ENCODE peak calls at places on chromosomes 6 and 20, in six cellular contexts. V is neural progenitor cell, Y is PC-3, S is GM23248, Z is GM23338, Q is MM.1S. G is an unnamed sample.

GRCh38 chr6:87747646-87748045 is 45.6 kb upstream of the AKIRIN2 start:
- DNase-seq in Z (no peak), V (no peak), S (no peak), Y (peak; percentile 17), Q (no peak), G (no peak)

GRCh38 chr20:39233755-39234154 is 271.6 kb downstream of the DHX35 start:
- DNase-seq in Q (no peak), Y (no peak), Z (no peak), S (no peak), V (no peak), G (no peak)

GRCh38 chr6:15578716-15579391 is 84.0 kb downstream of the DTNBP1 start:
- DNase-seq in V (no peak), S (no peak), Z (no peak), Y (no peak), Q (peak; percentile 21), G (no peak)

GRCh38 chr6:1606533-1607235 is 3.0 kb upstream of the FOXC1 start:
- DNase-seq in V (peak; percentile 72), Q (no peak), Z (peak; percentile 92), Y (no peak), S (no peak), G (no peak)

GRCh38 chr6:161215193-161215592 is 58.7 kb downstream of the AGPAT4 start:
- DNase-seq in Z (no peak), S (peak; percentile 95), Y (peak; percentile 69), Q (no peak), V (no peak), G (peak; percentile 58)

GRCh38 chr6:135853227-135853626 is 1.7 kb downstream of the PDE7B start:
- DNase-seq in S (peak; percentile 34), Y (no peak), Q (no peak), V (no peak), Z (no peak), G (no peak)

GRCh38 chr6:144528605-144529425 is 243.7 kb downstream of the UTRN start:
- DNase-seq in S (peak; percentile 40), Z (peak; percentile 41), Y (peak; percentile 15), Q (no peak), V (peak; percentile 81), G (no peak)

GRCh38 chr6:40387871-40388264 is 199.3 kb downstream of the LRFN2 start:
- DNase-seq in Z (no peak), V (no peak), Q (no peak), S (no peak), Y (no peak), G (no peak)

GRCh38 chr20:47857142-47857993 is 72.1 kb upstream of the SULF2 start:
- DNase-seq in V (no peak), Y (no peak), Q (peak; percentile 78), Z (no peak), S (peak; percentile 26), G (peak; percentile 51)
- H3K27ac ChIP-seq in V (no peak overlapping the region), Y (no peak overlapping the region), Q (peak overlapping the region; percentile 77), Z (no peak overlapping the region), S (no peak overlapping the region), G (peak overlapping the region; percentile 35)

DNA sequence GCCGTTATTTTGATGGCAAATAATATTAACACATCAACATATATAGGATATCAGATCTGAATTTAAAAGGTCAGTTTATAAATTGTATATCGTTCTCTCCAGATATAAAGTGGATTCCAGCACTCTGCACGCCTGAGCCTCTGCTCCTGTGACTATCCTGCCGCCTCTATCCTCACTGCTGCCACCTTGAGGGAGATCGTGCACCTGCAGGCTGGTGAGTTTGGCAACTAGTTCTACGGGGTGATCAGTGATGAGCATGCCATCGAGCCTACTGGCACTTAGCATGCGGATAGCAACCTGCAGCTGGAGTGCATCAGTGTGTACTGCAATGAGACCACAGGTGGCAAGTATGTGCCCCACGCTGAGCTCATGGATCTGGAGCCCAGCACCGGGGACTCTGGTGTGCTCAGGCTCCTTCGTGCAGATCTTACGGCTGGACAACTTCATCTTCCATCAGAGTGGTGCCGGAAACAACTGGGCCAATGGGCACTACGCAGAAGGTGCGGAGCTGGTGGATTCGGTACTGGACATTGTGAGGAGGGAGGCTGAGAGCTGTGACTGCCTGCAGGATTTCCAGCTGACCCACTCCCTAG is 84.9 kb downstream of the FBXO5 start:
- DNase-seq in Q (peak; percentile 46), Z (peak; percentile 86), S (peak; percentile 67), Y (peak; percentile 75), V (peak; percentile 75), G (peak; percentile 70)
- TF ChIP-seq EZH2phosphoT487 in Q (no peak), Z (no peak), S (no peak), Y (no peak), V (no peak), G (no peak)

DNA sequence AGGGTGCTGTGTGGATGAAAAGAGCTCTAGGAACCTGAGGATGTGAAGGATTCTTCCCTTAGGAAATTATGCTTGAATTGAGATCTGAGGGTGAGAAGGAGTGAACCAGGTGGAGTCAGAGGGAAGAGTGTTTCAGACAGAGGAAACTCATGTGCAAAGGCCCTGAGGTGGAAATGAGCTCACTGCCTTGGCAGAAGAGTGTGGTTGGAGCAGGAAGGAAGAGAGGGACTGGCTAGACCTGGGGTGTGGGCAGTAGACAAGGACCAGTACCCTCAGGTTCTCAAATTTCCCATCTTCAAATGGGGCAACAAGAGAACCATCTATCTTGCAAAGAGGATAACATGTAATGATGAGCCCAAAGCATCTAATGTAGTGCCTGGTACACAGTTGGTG is 24.0 kb upstream of the GTSF1L start:
- DNase-seq in Q (no peak), S (no peak), Y (peak; percentile 17), V (no peak), Z (no peak), G (no peak)
- H3K27ac ChIP-seq in Q (peak overlapping the region; percentile 99), S (peak overlapping the region; percentile 44), Y (peak overlapping the region; percentile 18), V (no peak overlapping the region), Z (no peak overlapping the region), G (no peak overlapping the region)

GRCh38 chr6:6711832-6712231 is 123.3 kb downstream of the LY86 start:
- DNase-seq in Q (no peak), Z (no peak), V (no peak), S (no peak), Y (no peak), G (no peak)
- TF ChIP-seq EZH2phosphoT487 in Q (no peak), Z (no peak), V (no peak), S (no peak), Y (no peak), G (no peak)

GRCh38 chr6:130373992-130374391 is 8.2 kb downstream of the TMEM200A start:
- DNase-seq in S (no peak), V (no peak), Y (no peak), Q (no peak), Z (peak; percentile 32), G (no peak)
- H3K27ac ChIP-seq in S (no peak overlapping the region), V (no peak overlapping the region), Y (no peak overlapping the region), Q (no peak overlapping the region), Z (no peak overlapping the region), G (no peak overlapping the region)

GRCh38 chr6:128759901-128760300 is 123.0 kb upstream of the LAMA2 start:
- DNase-seq in Y (no peak), Q (no peak), S (no peak), V (no peak), Z (no peak), G (no peak)
- TF ChIP-seq EZH2phosphoT487 in Y (no peak), Q (no peak), S (no peak), V (no peak), Z (no peak), G (no peak)

DNA sequence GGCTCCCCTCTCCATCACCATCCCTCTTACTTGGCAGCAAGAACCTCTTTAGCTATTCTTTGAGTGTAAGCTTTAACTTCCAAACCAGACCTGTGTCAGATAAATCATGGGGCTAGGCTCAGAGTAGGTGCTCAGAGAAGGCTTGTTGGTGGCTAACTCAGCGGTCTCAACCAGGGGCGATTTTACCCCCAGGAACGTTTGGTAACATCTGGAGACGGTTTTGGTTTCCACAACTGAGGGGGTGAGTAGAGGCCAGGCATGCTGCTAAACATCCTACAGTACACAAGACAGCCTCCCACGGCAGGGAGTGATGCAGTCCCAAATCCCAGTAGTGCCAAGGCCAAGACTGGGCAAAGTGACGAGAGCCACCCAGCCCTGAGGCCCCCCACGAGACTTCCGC is 59.1 kb downstream of the RAB44 start:
- DNase-seq in Y (no peak), S (no peak), Q (no peak), Z (no peak), V (no peak), G (no peak)
- H3K27ac ChIP-seq in Y (peak overlapping the region; percentile 72), S (no peak overlapping the region), Q (peak overlapping the region; percentile 63), Z (no peak overlapping the region), V (no peak overlapping the region), G (no peak overlapping the region)

GRCh38 chr20:63298731-63299312 is 5.8 kb downstream of the COL20A1 start:
- DNase-seq in Q (no peak), Z (no peak), V (no peak), Y (no peak), S (no peak), G (no peak)

GRCh38 chr20:63305393-63305792 is 12.4 kb downstream of the COL20A1 start:
- DNase-seq in Z (no peak), Q (no peak), Y (no peak), S (no peak), V (no peak), G (no peak)

GRCh38 chr20:63303095-63303666 is 10.2 kb downstream of the COL20A1 start:
- DNase-seq in Q (no peak), Z (no peak), S (no peak), Y (no peak), V (no peak), G (no peak)

GRCh38 chr20:63297796-63298572 is 5.0 kb downstream of the COL20A1 start:
- DNase-seq in Z (no peak), S (no peak), Y (no peak), Q (no peak), V (no peak), G (no peak)

DNA sequence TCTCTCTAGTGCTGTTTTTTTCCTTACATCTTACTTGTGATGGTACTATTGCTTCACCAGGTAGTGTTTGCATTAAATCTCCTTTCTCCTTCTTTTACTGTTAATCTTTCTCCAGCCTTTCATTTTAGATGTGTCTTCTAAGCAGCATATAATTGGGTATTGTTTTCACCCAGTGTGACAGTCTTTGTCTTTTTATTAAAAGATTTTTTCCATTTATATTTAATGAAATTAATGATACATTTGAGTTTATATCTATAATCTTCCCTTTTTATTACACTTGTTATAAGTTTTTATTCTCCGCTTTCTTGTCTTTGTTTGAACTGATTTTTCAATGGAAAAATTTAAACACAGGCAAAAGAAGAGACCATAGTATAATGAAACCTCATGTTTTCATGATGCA is 8.7 kb downstream of the COL20A1 start:
- DNase-seq in Q (no peak), Y (no peak), S (no peak), Z (no peak), V (no peak), G (no peak)
- TF ChIP-seq EZH2phosphoT487 in Q (no peak), Y (no peak), S (no peak), Z (no peak), V (no peak), G (no peak)

G was measured in hepatocyte.